ENCODE peak calls at places on chromosomes 2 and 18, in seven cellular contexts. X is astrocyte, T is caudate nucleus, A is heart right ventricle, S is small intestine, K is Panc1, Z is tibial nerve. Q is an unnamed sample.

GRCh38 chr2:101518470-101519172 is 43.7 kb upstream of the RFX8 start:
- DNase-seq in X (peak), T (peak), A (peak), S (peak), K (no peak), Z (no peak), Q (no peak)

GRCh38 chr2:241582806-241583205 is 24.3 kb downstream of the BOK start:
- DNase-seq in X (no peak), T (no peak), A (no peak), S (no peak), K (no peak), Z (no peak), Q (no peak)

GRCh38 chr18:50163505-50163904 is 31.4 kb downstream of the MYO5B start:
- DNase-seq in X (no peak), T (no peak), A (no peak), S (no peak), K (no peak), Z (no peak), Q (no peak)

GRCh38 chr18:77478619-77479018 is 229.0 kb downstream of the GALR1 start:
- DNase-seq in X (no peak), T (no peak), A (peak), S (peak), K (peak), Z (peak), Q (no peak)

GRCh38 chr2:234051374-234052070 is 1.0 kb downstream of the SPP2 start:
- DNase-seq in X (peak), T (no peak), A (no peak), S (no peak), K (no peak), Z (no peak), Q (no peak)

GRCh38 chr18:56727399-56727798 is 76.2 kb downstream of the WDR7 start:
- DNase-seq in X (no peak), T (no peak), A (no peak), S (no peak), K (no peak), Z (no peak), Q (no peak)

GRCh38 chr2:165467921-165468320 is 1.6 kb upstream of the CSRNP3 start:
- DNase-seq in X (no peak), T (no peak), A (no peak), S (no peak), K (no peak), Z (no peak), Q (no peak)

GRCh38 chr2:218024871-218025270 is 22.1 kb upstream of the TNS1 start:
- DNase-seq in X (no peak), T (no peak), A (no peak), S (no peak), K (no peak), Z (peak), Q (no peak)

GRCh38 chr2:173806761-173807160 is 158.4 kb downstream of the SP3 start:
- DNase-seq in X (peak), T (no peak), A (no peak), S (no peak), K (no peak), Z (no peak), Q (no peak)

GRCh38 chr2:196225213-196225612 is 53.8 kb upstream of the STK17B start:
- DNase-seq in X (peak), T (no peak), A (no peak), S (no peak), K (no peak), Z (no peak), Q (no peak)

GRCh38 chr2:128714285-128714684 is 395.6 kb upstream of the HS6ST1 start:
- DNase-seq in X (no peak), T (no peak), A (no peak), S (no peak), K (no peak), Z (no peak), Q (no peak)

GRCh38 chr2:55779459-55780421 is 86.1 kb upstream of the PNPT1 start:
- DNase-seq in X (peak), T (no peak), A (no peak), S (no peak), K (peak), Z (no peak), Q (no peak)

GRCh38 chr2:187360286-187360685 is 87.8 kb downstream of the CALCRL start:
- DNase-seq in X (peak), T (no peak), A (no peak), S (no peak), K (no peak), Z (no peak), Q (no peak)

GRCh38 chr18:41378628-41379027 is 576.4 kb upstream of the PIK3C3 start:
- DNase-seq in X (peak), T (no peak), A (no peak), S (no peak), K (peak), Z (no peak), Q (no peak)

GRCh38 chr2:3470856-3471737 is 48.2 kb downstream of the ADI1 start:
- DNase-seq in X (peak), T (no peak), A (no peak), S (no peak), K (no peak), Z (no peak), Q (no peak)

GRCh38 chr18:48769006-48769646 is 181.6 kb downstream of the SMAD7 start:
- DNase-seq in X (no peak), T (no peak), A (no peak), S (no peak), K (no peak), Z (no peak), Q (no peak)

GRCh38 chr18:43571078-43571689 is 293.9 kb upstream of the SYT4 start:
- DNase-seq in X (peak), T (no peak), A (peak), S (peak), K (no peak), Z (no peak), Q (no peak)

GRCh38 chr2:202115385-202116060 is 42.5 kb downstream of the KIAA2012 start:
- DNase-seq in X (peak), T (no peak), A (no peak), S (no peak), K (no peak), Z (no peak), Q (no peak)

GRCh38 chr18:13618760-13619438 is 107.5 kb downstream of the FAM210A start:
- DNase-seq in X (no peak), T (no peak), A (no peak), S (no peak), K (no peak), Z (no peak), Q (no peak)

GRCh38 chr2:226970362-226970761 is 134.5 kb downstream of the RHBDD1 start:
- DNase-seq in X (no peak), T (no peak), A (no peak), S (no peak), K (no peak), Z (no peak), Q (no peak)

GRCh38 chr2:8679827-8680731 is 1.8 kb upstream of the ID2 start:
- DNase-seq in X (peak), T (peak), A (peak), S (peak), K (no peak), Z (no peak), Q (no peak)

GRCh38 chr18:57803119-57803969 is at the start of gene ATP8B1:
- DNase-seq in X (peak), T (no peak), A (peak), S (peak), K (no peak), Z (no peak), Q (no peak)

GRCh38 chr2:121281694-121282093 is 3.3 kb downstream of the TFCP2L1 start:
- DNase-seq in X (no peak), T (no peak), A (no peak), S (no peak), K (no peak), Z (no peak), Q (no peak)

GRCh38 chr2:31475692-31476091 is 61.1 kb upstream of the XDH start:
- DNase-seq in X (peak), T (no peak), A (no peak), S (peak), K (no peak), Z (no peak), Q (no peak)

GRCh38 chr18:79682896-79683625 is 3.5 kb downstream of the CTDP1 start:
- DNase-seq in X (no peak), T (no peak), A (no peak), S (no peak), K (no peak), Z (no peak), Q (peak)

GRCh38 chr2:88669371-88670214 is 21.9 kb upstream of the RPIA start:
- DNase-seq in X (peak), T (no peak), A (no peak), S (peak), K (no peak), Z (no peak), Q (no peak)

GRCh38 chr2:218398437-218399390 is 954 bp upstream of the CTDSP1 start:
- DNase-seq in X (peak), T (peak), A (peak), S (peak), K (no peak), Z (peak), Q (peak)

GRCh38 chr18:63155910-63156773 is 163.4 kb downstream of the BCL2 start:
- DNase-seq in X (no peak), T (no peak), A (no peak), S (peak), K (no peak), Z (no peak), Q (peak)

GRCh38 chr18:7464245-7464966 is 102.7 kb upstream of the PTPRM start:
- DNase-seq in X (no peak), T (no peak), A (peak), S (no peak), K (no peak), Z (no peak), Q (no peak)

GRCh38 chr2:68157002-68157401 is 686 bp upstream of the PNO1 start:
- DNase-seq in X (no peak), T (no peak), A (no peak), S (no peak), K (no peak), Z (no peak), Q (no peak)

GRCh38 chr2:67560818-67561221 is 163.7 kb downstream of the ETAA1 start:
- DNase-seq in X (peak), T (no peak), A (no peak), S (no peak), K (no peak), Z (no peak), Q (no peak)

GRCh38 chr18:23523429-23524212 is 20.3 kb downstream of the RMC1 start:
- DNase-seq in X (peak), T (no peak), A (no peak), S (no peak), K (no peak), Z (no peak), Q (no peak)

GRCh38 chr18:36187826-36188721 is 777 bp downstream of the MOCOS start:
- DNase-seq in X (no peak), T (no peak), A (no peak), S (peak), K (no peak), Z (no peak), Q (no peak)

GRCh38 chr2:229815858-229816257 is 101.5 kb upstream of the DNER start:
- DNase-seq in X (peak), T (no peak), A (no peak), S (no peak), K (no peak), Z (no peak), Q (no peak)

GRCh38 chr2:229818230-229818629 is 103.6 kb downstream of the TRIP12 start:
- DNase-seq in X (no peak), T (no peak), A (no peak), S (no peak), K (no peak), Z (no peak), Q (no peak)

GRCh38 chr2:229810786-229811185 is 96.4 kb upstream of the DNER start:
- DNase-seq in X (no peak), T (no peak), A (no peak), S (no peak), K (no peak), Z (no peak), Q (no peak)

GRCh38 chr2:229815342-229815741 is 101.0 kb upstream of the DNER start:
- DNase-seq in X (peak), T (no peak), A (no peak), S (no peak), K (no peak), Z (no peak), Q (no peak)
- H3K27ac ChIP-seq in X (peak), T (peak), A (no peak), S (no peak), K (peak), Z (no peak), Q (no peak)

DNA sequence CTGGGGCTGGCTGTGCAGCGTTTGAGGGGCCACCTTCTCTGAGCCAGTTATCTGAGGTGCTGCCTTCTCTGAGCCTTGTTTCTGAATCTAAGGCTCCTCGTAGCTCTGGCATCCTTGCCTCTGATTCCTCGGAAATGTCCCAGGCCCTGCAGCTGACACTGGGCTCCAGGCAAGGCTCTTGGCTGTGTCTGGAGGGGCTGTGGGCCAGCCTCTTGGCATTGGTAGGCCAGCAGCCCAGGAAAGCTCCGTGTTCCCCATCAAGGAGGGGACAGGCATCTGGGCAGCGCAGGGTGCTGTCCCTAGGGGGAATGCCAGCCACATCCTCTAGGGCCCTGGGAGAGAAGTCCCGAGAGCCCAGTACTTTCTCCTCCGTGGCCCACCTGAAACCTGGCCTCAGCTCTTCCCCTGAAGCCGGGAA is 40.7 kb upstream of the TAF1B start:
- DNase-seq in X (no peak), T (no peak), A (no peak), S (no peak), K (no peak), Z (no peak), Q (no peak)
- H3K27ac ChIP-seq in X (peak), T (no peak), A (no peak), S (peak), K (peak), Z (no peak), Q (no peak)

DNA sequence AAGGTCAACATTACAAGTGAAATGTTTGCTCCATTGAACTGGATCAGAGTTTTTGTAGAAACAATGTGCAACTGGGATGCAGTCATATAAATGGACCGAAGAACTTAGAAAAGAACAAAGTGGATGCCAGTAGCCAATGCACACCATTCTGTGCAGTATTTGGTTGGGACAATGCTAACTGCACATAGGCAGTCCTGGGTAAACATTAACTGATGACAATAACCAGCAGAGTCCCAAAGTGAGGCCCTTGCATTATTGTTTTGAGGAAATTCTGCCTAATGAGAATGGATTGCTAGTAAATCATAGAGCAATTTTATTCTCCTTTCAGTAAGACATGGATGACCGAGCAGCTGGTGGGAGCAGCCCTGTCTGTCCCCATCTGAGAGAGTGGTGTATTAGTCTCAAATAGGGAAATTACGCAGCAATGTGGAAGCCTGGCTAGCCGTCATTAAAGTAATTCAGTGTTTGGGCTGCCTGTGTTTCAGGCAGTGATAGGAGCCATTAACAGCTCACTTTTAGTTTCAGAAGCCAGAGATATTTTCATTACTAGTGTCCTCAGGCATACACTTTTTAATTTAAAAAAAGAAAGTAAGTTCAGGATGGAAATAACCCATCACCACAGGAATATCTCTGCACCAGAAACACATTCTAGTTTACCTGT is 94.9 kb downstream of the KCTD1 start:
- DNase-seq in X (no peak), T (no peak), A (no peak), S (no peak), K (no peak), Z (no peak), Q (no peak)
- H3K27ac ChIP-seq in X (no peak), T (no peak), A (no peak), S (no peak), K (no peak), Z (no peak), Q (no peak)

GRCh38 chr2:11870064-11870463 is 123.6 kb downstream of the LPIN1 start:
- DNase-seq in X (no peak), T (no peak), A (no peak), S (no peak), K (no peak), Z (no peak), Q (no peak)

GRCh38 chr2:11872247-11872947 is 126.0 kb downstream of the LPIN1 start:
- DNase-seq in X (no peak), T (no peak), A (no peak), S (no peak), K (no peak), Z (no peak), Q (no peak)

GRCh38 chr2:11872948-11873269 is 126.5 kb downstream of the LPIN1 start:
- DNase-seq in X (no peak), T (no peak), A (no peak), S (no peak), K (no peak), Z (no peak), Q (no peak)

GRCh38 chr2:11870584-11870983 is 124.2 kb downstream of the LPIN1 start:
- DNase-seq in X (no peak), T (no peak), A (no peak), S (no peak), K (no peak), Z (no peak), Q (no peak)

DNA sequence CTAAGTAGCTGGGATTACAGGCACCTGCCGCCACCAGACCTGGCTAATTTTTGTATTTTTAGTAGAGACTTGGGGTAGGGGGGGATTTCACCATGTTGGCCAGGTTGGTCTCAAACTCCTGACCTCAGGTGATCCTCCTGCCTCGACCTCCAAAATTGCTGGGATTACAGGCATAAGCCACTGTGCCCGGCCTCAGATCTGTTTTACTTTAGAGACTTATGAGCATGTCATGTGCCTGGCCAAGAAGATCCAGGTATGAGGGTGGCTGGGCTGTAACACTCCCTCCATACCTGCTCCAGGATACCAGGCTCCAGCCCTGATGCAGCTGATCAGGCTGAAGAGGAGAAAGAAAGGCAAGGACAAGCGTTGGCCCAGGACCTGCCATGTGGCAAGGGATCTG is 125.0 kb downstream of the LPIN1 start:
- DNase-seq in X (no peak), T (no peak), A (no peak), S (no peak), K (no peak), Z (no peak), Q (no peak)
- H3K27ac ChIP-seq in X (no peak), T (no peak), A (no peak), S (no peak), K (no peak), Z (no peak), Q (no peak)

GRCh38 chr2:127096280-127096679 is 10.7 kb downstream of the BIN1 start:
- DNase-seq in X (no peak), T (no peak), A (no peak), S (no peak), K (no peak), Z (no peak), Q (no peak)
- H3K27ac ChIP-seq in X (no peak), T (peak), A (no peak), S (no peak), K (no peak), Z (peak), Q (no peak)

GRCh38 chr2:63790913-63791312 is 50.8 kb upstream of the UGP2 start:
- DNase-seq in X (peak), T (no peak), A (no peak), S (no peak), K (no peak), Z (no peak), Q (no peak)
- H3K27ac ChIP-seq in X (peak), T (no peak), A (no peak), S (no peak), K (no peak), Z (no peak), Q (no peak)